ENCODE peak calls at places on chromosome 17, in eight cellular contexts. E is A549, C is esophagus squamous epithelium, Q is thyroid gland, L is adrenal gland, N is prostate gland, J is right lobe of liver, Y is vagina. T is an unnamed sample.

GRCh38 chr17:72778161-72779151 is 314.0 kb downstream of the SLC39A11 start:
- DNase-seq in L (no peak), Y (no peak), J (no peak), Q (no peak), E (no peak), N (no peak), C (no peak), T (no peak)

GRCh38 chr17:19399750-19400450 is 11.1 kb upstream of the RNF112 start:
- DNase-seq in Q (no peak), E (no peak), N (no peak), L (no peak), J (no peak), C (no peak), Y (no peak), T (no peak)

GRCh38 chr17:65674246-65675045 is 113.0 kb upstream of the AXIN2 start:
- DNase-seq in L (no peak), C (no peak), Q (peak), N (no peak), J (no peak), E (no peak), Y (no peak), T (no peak)

GRCh38 chr17:77790143-77790829 is 168.2 kb upstream of the TNRC6C start:
- DNase-seq in J (no peak), N (no peak), C (no peak), L (no peak), E (no peak), Q (no peak), Y (no peak), T (no peak)

GRCh38 chr17:39739020-39739884 is 1.5 kb downstream of the GRB7 start:
- DNase-seq in C (no peak), Q (peak), Y (no peak), J (peak), E (peak), N (peak), L (no peak), T (peak)

GRCh38 chr17:67248291-67248690 is 3.3 kb upstream of the HELZ start:
- DNase-seq in Y (no peak), L (peak), N (no peak), J (no peak), C (no peak), Q (no peak), E (no peak), T (no peak)

GRCh38 chr17:10139560-10139959 is 58.8 kb downstream of the GAS7 start:
- DNase-seq in L (no peak), Y (no peak), J (no peak), E (no peak), N (no peak), Q (no peak), C (no peak), T (no peak)

GRCh38 chr17:42980274-42980765 is at the start of gene RUNDC1:
- DNase-seq in Y (no peak), E (peak), N (peak), L (peak), C (peak), J (peak), Q (peak), T (peak)

GRCh38 chr17:50728881-50729765 is 9.7 kb downstream of the LUC7L3 start:
- DNase-seq in Y (no peak), N (no peak), J (no peak), C (no peak), E (no peak), Q (no peak), L (no peak), T (no peak)

GRCh38 chr17:77811521-77811920 is 147.0 kb upstream of the TNRC6C start:
- DNase-seq in E (no peak), Q (peak), N (no peak), C (no peak), J (no peak), L (no peak), Y (no peak), T (no peak)

GRCh38 chr17:48330877-48331276 is 99.1 kb downstream of the SKAP1 start:
- DNase-seq in Q (no peak), J (no peak), E (no peak), Y (no peak), C (no peak), L (no peak), N (no peak), T (no peak)

GRCh38 chr17:61878984-61879612 is 15.8 kb upstream of the BRIP1 start:
- DNase-seq in N (no peak), J (no peak), C (no peak), E (no peak), Y (no peak), L (peak), Q (no peak), T (no peak)

GRCh38 chr17:31657876-31658275 is 201.2 kb downstream of the COPRS start:
- DNase-seq in C (no peak), J (no peak), Y (no peak), E (no peak), N (no peak), Q (no peak), L (no peak), T (no peak)

GRCh38 chr17:45324336-45324735 is 7.5 kb upstream of the MAP3K14 start:
- DNase-seq in E (no peak), Q (no peak), L (no peak), N (no peak), J (no peak), Y (no peak), C (no peak), T (no peak)

GRCh38 chr17:45319239-45319703 is 2.5 kb upstream of the MAP3K14 start:
- DNase-seq in Y (peak), Q (no peak), N (peak), C (no peak), E (peak), L (no peak), J (no peak), T (no peak)

GRCh38 chr17:45320931-45321461 is 4.2 kb upstream of the MAP3K14 start:
- DNase-seq in L (peak), Q (no peak), N (peak), Y (no peak), J (no peak), C (no peak), E (peak), T (no peak)

GRCh38 chr17:45320349-45320930 is 3.6 kb upstream of the MAP3K14 start:
- DNase-seq in E (no peak), Q (no peak), N (no peak), Y (no peak), C (no peak), J (no peak), L (no peak), T (no peak)

GRCh38 chr17:45322168-45322567 is 5.3 kb upstream of the MAP3K14 start:
- DNase-seq in Q (no peak), L (no peak), Y (no peak), C (no peak), N (no peak), E (no peak), J (no peak), T (no peak)
- TF ChIP-seq POLR2A in Q (no peak), L (no peak), Y (no peak), C (no peak), N (no peak), E (no peak), J (no peak), T (no peak)

GRCh38 chr17:81911277-81911961 is at the start of gene PCYT2:
- DNase-seq in L (peak), N (peak), J (peak), Y (no peak), C (peak), E (peak), Q (peak), T (peak)
- TF ChIP-seq CTCF in L (no peak), N (peak), J (peak), Y (no peak), C (no peak), E (no peak), Q (peak), T (peak)

GRCh38 chr17:64202683-64203430 is 60.2 kb downstream of the TEX2 start:
- DNase-seq in Y (no peak), Q (no peak), L (peak), E (no peak), J (peak), C (no peak), N (no peak), T (no peak)
- H3K4me3 ChIP-seq in Y (no peak), Q (no peak), L (no peak), E (no peak), J (no peak), C (no peak), N (no peak), T (no peak)

DNA sequence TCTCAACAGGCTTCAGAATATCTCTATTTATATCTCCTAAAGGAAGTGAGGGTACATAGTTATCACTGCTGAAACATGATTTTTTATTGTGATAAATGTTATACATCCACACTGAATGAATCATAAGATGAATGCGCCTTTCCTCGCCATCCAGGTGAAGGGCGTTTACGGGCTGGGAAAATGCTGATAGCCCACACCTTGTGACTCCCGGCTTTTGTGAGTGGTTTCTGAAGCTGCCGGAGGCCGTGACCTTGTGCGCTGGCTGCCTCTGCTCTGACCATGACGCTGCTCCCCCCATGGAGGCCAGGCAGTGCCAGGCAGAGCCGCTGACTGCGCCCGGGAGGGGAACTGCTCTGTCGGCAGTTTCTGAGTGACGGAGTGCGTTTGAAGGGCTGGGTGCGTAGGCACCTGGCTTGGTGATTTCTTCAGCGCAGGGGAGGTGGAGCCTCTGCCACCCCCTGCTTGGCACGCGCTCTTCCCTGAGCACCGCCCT is 97.2 kb downstream of the RAP1GAP2 start:
- DNase-seq in E (no peak), C (no peak), L (peak), Q (no peak), J (no peak), N (no peak), Y (no peak), T (no peak)
- TF ChIP-seq POLR2A in E (no peak), C (no peak), L (no peak), Q (no peak), J (no peak), N (no peak), Y (no peak), T (no peak)

T was measured in breast epithelium.